ENCODE peak calls at places on chromosome 1, in ten cellular contexts. E is central memory CD4-positive, alpha-beta T cell; I is ureter; N is NCI-H1417; G is renal cortical epithelial cell; W is NCI-H446; A is spleen; Q is mucosa of descending colon; D is iris pigment epithelial cell; K is posterior cingulate gyrus. R is an unnamed sample.

GRCh38 chr1:107979088-107979487 is 14.1 kb upstream of the VAV3 start:
- DNase-seq in Q (no peak), G (no peak), E (no peak), A (no peak), K (no peak), I (no peak), W (no peak), N (no peak), D (no peak), R (no peak)

GRCh38 chr1:220224611-220225124 is 47.6 kb downstream of the RAB3GAP2 start:
- DNase-seq in Q (no peak), W (no peak), N (peak; percentile 4), D (no peak), G (no peak), I (no peak), K (no peak), A (no peak), E (no peak), R (no peak)

GRCh38 chr1:203720253-203720652 is 44.7 kb upstream of the LAX1 start:
- DNase-seq in W (no peak), N (peak; percentile 55), K (no peak), Q (no peak), D (no peak), G (no peak), I (no peak), A (no peak), E (no peak), R (peak; percentile 3)

GRCh38 chr1:3026581-3027511 is 5.6 kb downstream of the ACTRT2 start:
- DNase-seq in K (no peak), A (peak; percentile 20), I (no peak), W (no peak), Q (no peak), G (no peak), N (no peak), D (no peak), E (no peak), R (no peak)

GRCh38 chr1:94672001-94672400 is 130.4 kb upstream of the F3 start:
- DNase-seq in D (no peak), N (no peak), A (no peak), I (no peak), G (no peak), Q (no peak), W (no peak), E (no peak), K (no peak), R (no peak)

GRCh38 chr1:56065729-56066128 is 513.6 kb downstream of the PLPP3 start:
- DNase-seq in W (no peak), D (peak; percentile 29), Q (no peak), G (peak; percentile 27), K (no peak), I (no peak), A (no peak), N (no peak), E (no peak), R (no peak)

GRCh38 chr1:93525431-93525830 is 77.5 kb downstream of the FNBP1L start:
- DNase-seq in G (peak; percentile 54), E (no peak), W (no peak), I (no peak), D (no peak), Q (no peak), N (no peak), K (no peak), A (no peak), R (no peak)

GRCh38 chr1:183583466-183583865 is 6.8 kb downstream of the NCF2 start:
- DNase-seq in N (no peak), G (no peak), K (no peak), E (no peak), I (no peak), A (no peak), Q (no peak), W (no peak), D (peak; percentile 69), R (no peak)

GRCh38 chr1:169731446-169731845 is 2.4 kb downstream of the SELE start:
- DNase-seq in E (no peak), G (no peak), K (no peak), Q (no peak), I (no peak), A (no peak), W (peak; percentile 18), D (no peak), N (peak; percentile 17), R (no peak)

GRCh38 chr1:7334475-7335035 is 436.5 kb upstream of the VAMP3 start:
- DNase-seq in K (no peak), Q (no peak), G (peak; percentile 77), N (peak; percentile 81), E (no peak), A (no peak), D (peak; percentile 52), W (no peak), I (peak; percentile 50), R (peak; percentile 29)

GRCh38 chr1:18922319-18922726 is 20.0 kb upstream of the ALDH4A1 start:
- DNase-seq in E (no peak), N (no peak), K (no peak), G (no peak), W (no peak), Q (peak; percentile 55), D (peak; percentile 72), A (no peak), I (peak; percentile 88), R (no peak)

GRCh38 chr1:183304466-183305122 is 113.6 kb downstream of the NMNAT2 start:
- DNase-seq in A (no peak), G (no peak), K (no peak), D (no peak), W (peak; percentile 92), I (no peak), N (peak; percentile 98), E (no peak), Q (no peak), R (peak; percentile 92)

GRCh38 chr1:34657849-34658248 is 97.0 kb upstream of the GJB5 start:
- DNase-seq in Q (no peak), K (no peak), E (no peak), N (no peak), G (no peak), W (no peak), D (no peak), I (no peak), A (no peak), R (no peak)

R was measured in NCI-H146.